ENCODE peak calls at places on chromosome 1, in eight cellular contexts. V is NAMALWA, C is psoas muscle, Z is heart left ventricle, B is esophagus muscularis mucosa, Q is neural progenitor cell, D is posterior cingulate gyrus, K is HTR-8/SVneo. I is an unnamed sample.

GRCh38 chr1:111592389-111593361 is 26.9 kb upstream of the RAP1A start:
- DNase-seq in Q (peak), Z (peak), K (peak), D (peak), V (peak), C (peak), B (peak), I (peak)

GRCh38 chr1:37471345-37472231 is 2.8 kb upstream of the ZC3H12A start:
- DNase-seq in D (peak), C (peak), Z (peak), K (peak), V (no peak), B (no peak), Q (peak), I (peak)

GRCh38 chr1:159341736-159342135 is 39.6 kb downstream of the FCER1A start:
- DNase-seq in K (no peak), B (no peak), D (no peak), C (no peak), Q (no peak), V (no peak), Z (no peak), I (no peak)

GRCh38 chr1:24414884-24415333 is 693 bp upstream of the NIPAL3 start:
- DNase-seq in Z (no peak), D (peak), C (no peak), K (no peak), Q (no peak), V (no peak), B (no peak), I (peak)

GRCh38 chr1:220151454-220151853 is 57.5 kb downstream of the IARS2 start:
- DNase-seq in B (no peak), C (no peak), Q (no peak), Z (no peak), K (no peak), V (no peak), D (no peak), I (no peak)

GRCh38 chr1:3482590-3482899 is 28.1 kb downstream of the ARHGEF16 start:
- DNase-seq in C (no peak), K (no peak), Q (no peak), Z (no peak), D (no peak), V (peak), B (no peak), I (no peak)

GRCh38 chr1:223077434-223077833 is 65.6 kb downstream of the TLR5 start:
- DNase-seq in Q (no peak), D (peak), Z (no peak), B (no peak), V (no peak), K (no peak), C (no peak), I (no peak)

GRCh38 chr1:100353073-100353801 is 931 bp downstream of the CDC14A start:
- DNase-seq in C (peak), Q (peak), Z (peak), B (no peak), V (peak), D (peak), K (peak), I (peak)

GRCh38 chr1:93178418-93178817 is 1.8 kb downstream of the TMED5 start:
- DNase-seq in K (no peak), B (no peak), D (no peak), Z (no peak), C (no peak), Q (no peak), V (no peak), I (no peak)

GRCh38 chr1:22437573-22437972 is 14.1 kb upstream of the ZBTB40 start:
- DNase-seq in D (no peak), B (no peak), V (no peak), K (no peak), Q (no peak), C (no peak), Z (no peak), I (no peak)

GRCh38 chr1:24015226-24016210 is 35.4 kb upstream of the SRSF10 start:
- DNase-seq in B (no peak), Q (no peak), K (no peak), C (no peak), D (no peak), V (no peak), Z (no peak), I (no peak)

GRCh38 chr1:37795340-37796110 is 1.9 kb downstream of the MANEAL start:
- DNase-seq in D (peak), C (peak), Z (peak), Q (peak), K (no peak), B (no peak), V (no peak), I (peak)

GRCh38 chr1:195908121-195908520 is 700.1 kb downstream of the KCNT2 start:
- DNase-seq in Z (no peak), V (no peak), K (no peak), Q (no peak), B (no peak), C (no peak), D (no peak), I (no peak)

GRCh38 chr1:54681396-54681795 is 34.3 kb upstream of the TTC4 start:
- DNase-seq in V (peak), Q (peak), C (no peak), B (no peak), D (no peak), K (no peak), Z (no peak), I (no peak)

I was measured in islet precursor cell.